ENCODE peak calls at places on chromosome 9, in four cellular contexts. N is GM13977, Q is HCT116, B is tibial artery. E is an unnamed sample.

GRCh38 chr9:114285166-114285867 is 37.6 kb upstream of the ORM1 start:
- DNase-seq in Q (no peak), B (peak), N (no peak), E (no peak)

GRCh38 chr9:70222354-70222753 is 36.4 kb upstream of the SMC5 start:
- DNase-seq in Q (no peak), B (no peak), N (no peak), E (no peak)

GRCh38 chr9:128115187-128116103 is 12.1 kb downstream of the PTGES2 start:
- DNase-seq in B (no peak), N (peak), Q (no peak), E (peak)

GRCh38 chr9:104856413-104856941 is 71.5 kb downstream of the ABCA1 start:
- DNase-seq in B (no peak), N (no peak), Q (no peak), E (no peak)

GRCh38 chr9:124286292-124286931 is 28.7 kb downstream of the NEK6 start:
- DNase-seq in N (peak), Q (peak), B (no peak), E (peak)

GRCh38 chr9:93118863-93119702 is 15.0 kb downstream of the NINJ1 start:
- DNase-seq in N (no peak), B (peak), Q (no peak), E (no peak)

GRCh38 chr9:126513159-126514036 is 100.3 kb upstream of the LMX1B start:
- DNase-seq in N (no peak), Q (no peak), B (no peak), E (no peak)

GRCh38 chr9:36566813-36567217 is 5.9 kb upstream of the MELK start:
- DNase-seq in B (peak), Q (no peak), N (no peak), E (no peak)

GRCh38 chr9:76732341-76732958 is 31.8 kb upstream of the PCA3 start:
- DNase-seq in N (no peak), B (no peak), Q (no peak), E (no peak)